ENCODE peak calls at places on chromosomes 6 and 20, in five cellular contexts. V, B, G, Z and R are unnamed samples.

GRCh38 chr20:4896971-4897497 is 104.3 kb downstream of the SLC23A2 start:
- DNase-seq in Z (no peak), G (no peak), B (no peak), V (no peak), R (no peak)

GRCh38 chr6:158270389-158271127 is 41.7 kb upstream of the TULP4 start:
- DNase-seq in B (no peak), Z (no peak), V (no peak), G (no peak), R (no peak)

GRCh38 chr6:138160329-138161117 is 1.2 kb upstream of the ARFGEF3 start:
- DNase-seq in B (no peak), Z (no peak), V (no peak), G (peak), R (no peak)

GRCh38 chr6:33197431-33198048 is 2.9 kb downstream of the RXRB start:
- DNase-seq in B (peak), V (no peak), Z (no peak), G (peak), R (no peak)

GRCh38 chr6:77987035-77987384 is 334.2 kb downstream of the MEI4 start:
- DNase-seq in G (no peak), Z (no peak), B (no peak), V (no peak), R (no peak)

GRCh38 chr20:25360631-25361286 is 29.9 kb downstream of the ABHD12 start:
- DNase-seq in G (no peak), B (peak), Z (no peak), V (no peak), R (no peak)

GRCh38 chr6:90758741-90759140 is 171.9 kb upstream of the MAP3K7 start:
- DNase-seq in V (no peak), G (no peak), Z (no peak), B (no peak), R (no peak)

GRCh38 chr6:11522819-11523218 is 14.7 kb upstream of the TMEM170B start:
- DNase-seq in G (no peak), B (peak), V (no peak), Z (no peak), R (no peak)

GRCh38 chr6:150567823-150568383 is 31.8 kb upstream of the PLEKHG1 start:
- DNase-seq in V (no peak), B (peak), Z (no peak), G (peak), R (no peak)

GRCh38 chr20:8602389-8603116 is 466.3 kb upstream of the PLCB4 start:
- DNase-seq in B (peak), G (no peak), Z (no peak), V (no peak), R (no peak)

GRCh38 chr6:76774750-76775396 is 688.4 kb downstream of the HTR1B start:
- DNase-seq in Z (no peak), B (peak), V (no peak), G (peak), R (no peak)

GRCh38 chr6:14117158-14118090 is at the start of gene CD83:
- DNase-seq in G (peak), V (peak), Z (no peak), B (peak), R (peak)

GRCh38 chr20:46752639-46753235 is 43.3 kb downstream of the SLC2A10 start:
- DNase-seq in G (peak), V (peak), Z (no peak), B (peak), R (no peak)

GRCh38 chr6:30322527-30323501 is 3.9 kb upstream of the TRIM39 start:
- DNase-seq in B (peak), V (no peak), G (no peak), Z (peak), R (no peak)

GRCh38 chr6:98039876-98040605 is 757.0 kb upstream of the MMS22L start:
- DNase-seq in B (peak), V (no peak), G (peak), Z (no peak), R (no peak)